ENCODE peak calls at places on chromosomes 7 and 10, in six cellular contexts. One of them, this sample, is unnamed.

GRCh38 chr7:28700790-28701203 is 257.3 kb downstream of the TRIL start:
- DNase-seq in thyroid gland: no peak
- DNase-seq in fibroblast of mammary gland: no peak
- DNase-seq in germinal center: no peak
- DNase-seq in GM20000: no peak
- DNase-seq in LoVo: no peak
- DNase-seq in this sample: no peak

GRCh38 chr7:50531928-50532327 is 33.3 kb downstream of the DDC start:
- DNase-seq in germinal center: no peak
- DNase-seq in fibroblast of mammary gland: peak
- DNase-seq in thyroid gland: no peak
- DNase-seq in LoVo: no peak
- DNase-seq in GM20000: no peak
- DNase-seq in this sample: no peak

GRCh38 chr7:91169819-91170218 is 94.4 kb upstream of the FZD1 start:
- DNase-seq in germinal center: no peak
- DNase-seq in fibroblast of mammary gland: no peak
- DNase-seq in LoVo: no peak
- DNase-seq in thyroid gland: no peak
- DNase-seq in GM20000: no peak
- DNase-seq in this sample: no peak

GRCh38 chr10:110919349-110919931 is at the start of gene SHOC2:
- DNase-seq in GM20000: no peak
- DNase-seq in germinal center: no peak
- DNase-seq in fibroblast of mammary gland: no peak
- DNase-seq in thyroid gland: peak
- DNase-seq in LoVo: no peak
- DNase-seq in this sample: peak

GRCh38 chr10:118062798-118063238 is 16.1 kb upstream of the RAB11FIP2 start:
- DNase-seq in fibroblast of mammary gland: no peak
- DNase-seq in GM20000: no peak
- DNase-seq in thyroid gland: peak
- DNase-seq in germinal center: no peak
- DNase-seq in LoVo: peak
- DNase-seq in this sample: no peak

GRCh38 chr7:19113855-19114590 is 3.4 kb downstream of the TWIST1 start:
- DNase-seq in LoVo: no peak
- DNase-seq in germinal center: no peak
- DNase-seq in thyroid gland: no peak
- DNase-seq in GM20000: no peak
- DNase-seq in fibroblast of mammary gland: peak
- DNase-seq in this sample: no peak

GRCh38 chr7:80637911-80638765 is at the start of gene CD36:
- DNase-seq in germinal center: no peak
- DNase-seq in GM20000: peak
- DNase-seq in thyroid gland: no peak
- DNase-seq in fibroblast of mammary gland: no peak
- DNase-seq in LoVo: no peak
- DNase-seq in this sample: peak

GRCh38 chr7:75945297-75946168 is 30.6 kb downstream of the POR start:
- DNase-seq in fibroblast of mammary gland: peak
- DNase-seq in LoVo: no peak
- DNase-seq in thyroid gland: peak
- DNase-seq in GM20000: no peak
- DNase-seq in germinal center: no peak
- DNase-seq in this sample: no peak

GRCh38 chr7:35003679-35004278 is 33.5 kb downstream of the DPY19L1 start:
- DNase-seq in fibroblast of mammary gland: peak
- DNase-seq in germinal center: no peak
- DNase-seq in GM20000: no peak
- DNase-seq in LoVo: peak
- DNase-seq in thyroid gland: peak
- DNase-seq in this sample: no peak

GRCh38 chr7:14717711-14718304 is 184.7 kb downstream of the DGKB start:
- DNase-seq in LoVo: peak
- DNase-seq in thyroid gland: no peak
- DNase-seq in GM20000: no peak
- DNase-seq in fibroblast of mammary gland: peak
- DNase-seq in germinal center: no peak
- DNase-seq in this sample: no peak

GRCh38 chr10:101123085-101123814 is 7.8 kb upstream of the TLX1 start:
- DNase-seq in germinal center: no peak
- DNase-seq in thyroid gland: no peak
- DNase-seq in fibroblast of mammary gland: no peak
- DNase-seq in LoVo: no peak
- DNase-seq in GM20000: no peak
- DNase-seq in this sample: no peak

GRCh38 chr10:93224005-93224779 is 150.5 kb downstream of the CYP26A1 start:
- DNase-seq in fibroblast of mammary gland: peak
- DNase-seq in LoVo: no peak
- DNase-seq in GM20000: no peak
- DNase-seq in germinal center: no peak
- DNase-seq in thyroid gland: peak
- DNase-seq in this sample: no peak

This sample was measured in B cell.